ENCODE peak calls at places on chromosomes 16 and 17, in eight cellular contexts. S is astrocyte of the spinal cord; A is RWPE1; M is left lung; B is prostate gland; N is activated CD8-positive, alpha-beta T cell treated with anti-CD3 and anti-CD28 coated beads for 36 hours; Q is sigmoid colon; F is CD4-positive, alpha-beta T cell. X is an unnamed sample.

GRCh38 chr17:42760652-42761581 is at the start of gene RAMP2:
- DNase-seq in S (no peak), A (no peak), M (no peak), B (no peak), N (no peak), Q (peak), F (no peak), X (peak)

GRCh38 chr17:35087731-35088646 is 24.5 kb upstream of the RFFL start:
- DNase-seq in S (peak), A (no peak), M (peak), B (peak), N (peak), Q (peak), F (no peak), X (no peak)

GRCh38 chr17:62666061-62666800 is 38.8 kb downstream of the MRC2 start:
- DNase-seq in S (no peak), A (no peak), M (no peak), B (no peak), N (no peak), Q (no peak), F (no peak), X (no peak)

GRCh38 chr17:8285270-8286181 is 2.9 kb upstream of the RANGRF start:
- DNase-seq in S (no peak), A (no peak), M (no peak), B (no peak), N (no peak), Q (no peak), F (no peak), X (no peak)

GRCh38 chr17:20935740-20936139 is 107.1 kb downstream of the USP22 start:
- DNase-seq in S (peak), A (peak), M (no peak), B (no peak), N (no peak), Q (no peak), F (no peak), X (no peak)

GRCh38 chr16:4847774-4848587 is 700 bp downstream of the UBN1 start:
- DNase-seq in S (peak), A (peak), M (peak), B (peak), N (peak), Q (peak), F (peak), X (peak)

GRCh38 chr16:72990571-72990970 is 57.4 kb downstream of the ZFHX3 start:
- DNase-seq in S (no peak), A (no peak), M (no peak), B (no peak), N (no peak), Q (no peak), F (no peak), X (no peak)

GRCh38 chr17:19366637-19366972 is 4.1 kb upstream of the B9D1 start:
- DNase-seq in S (no peak), A (no peak), M (peak), B (no peak), N (no peak), Q (peak), F (no peak), X (no peak)

GRCh38 chr17:4900231-4901107 is 1.1 kb downstream of the C17orf107 start:
- DNase-seq in S (no peak), A (no peak), M (peak), B (no peak), N (peak), Q (no peak), F (peak), X (no peak)

GRCh38 chr17:73750975-73751374 is 106.7 kb upstream of the SDK2 start:
- DNase-seq in S (no peak), A (no peak), M (no peak), B (no peak), N (no peak), Q (no peak), F (no peak), X (no peak)

GRCh38 chr17:7262192-7263070 is at the start of gene CLDN7:
- DNase-seq in S (no peak), A (peak), M (peak), B (peak), N (no peak), Q (no peak), F (no peak), X (no peak)

GRCh38 chr16:85943702-85944101 is 44.7 kb downstream of the IRF8 start:
- DNase-seq in S (no peak), A (no peak), M (no peak), B (no peak), N (no peak), Q (no peak), F (no peak), X (no peak)

GRCh38 chr17:69757794-69758430 is 317.1 kb upstream of the KCNJ16 start:
- DNase-seq in S (peak), A (peak), M (no peak), B (no peak), N (no peak), Q (no peak), F (no peak), X (no peak)

GRCh38 chr17:82863941-82864720 is 24.3 kb upstream of the ZNF750 start:
- DNase-seq in S (peak), A (no peak), M (peak), B (no peak), N (peak), Q (no peak), F (peak), X (no peak)

GRCh38 chr17:57326764-57327163 is 70.4 kb downstream of the MSI2 start:
- DNase-seq in S (no peak), A (no peak), M (no peak), B (no peak), N (no peak), Q (no peak), F (no peak), X (no peak)

GRCh38 chr16:66041907-66042306 is 324.6 kb upstream of the CDH5 start:
- DNase-seq in S (no peak), A (no peak), M (no peak), B (no peak), N (no peak), Q (no peak), F (no peak), X (no peak)

GRCh38 chr17:35095741-35096140 is 23.9 kb downstream of the RAD51D start:
- DNase-seq in S (no peak), A (no peak), M (no peak), B (no peak), N (no peak), Q (no peak), F (no peak), X (no peak)

GRCh38 chr17:43905985-43906852 is 1.1 kb downstream of the MPP2 start:
- DNase-seq in S (peak), A (no peak), M (peak), B (no peak), N (peak), Q (peak), F (peak), X (peak)

GRCh38 chr16:83887088-83887487 is 11.8 kb upstream of the MLYCD start:
- DNase-seq in S (no peak), A (peak), M (no peak), B (no peak), N (no peak), Q (no peak), F (no peak), X (no peak)

GRCh38 chr17:79562806-79563141 is 48.1 kb downstream of the RBFOX3 start:
- DNase-seq in S (no peak), A (no peak), M (no peak), B (no peak), N (no peak), Q (peak), F (no peak), X (no peak)

GRCh38 chr16:17445421-17445820 is 25.3 kb downstream of the XYLT1 start:
- DNase-seq in S (no peak), A (no peak), M (no peak), B (no peak), N (no peak), Q (no peak), F (no peak), X (no peak)

GRCh38 chr16:67305216-67306071 is 21.1 kb downstream of the KCTD19 start:
- DNase-seq in S (no peak), A (no peak), M (no peak), B (no peak), N (no peak), Q (no peak), F (no peak), X (no peak)
- TF ChIP-seq CTCF in S (no peak), A (no peak), M (no peak), B (no peak), N (no peak), Q (no peak), F (no peak), X (no peak)

GRCh38 chr16:23290189-23291062 is 11.7 kb upstream of the SCNN1B start:
- DNase-seq in S (no peak), A (no peak), M (no peak), B (no peak), N (no peak), Q (peak), F (no peak), X (no peak)
- TF ChIP-seq CTCF in S (no peak), A (no peak), M (no peak), B (no peak), N (no peak), Q (no peak), F (no peak), X (no peak)

GRCh38 chr16:48538746-48539484 is 71.1 kb downstream of the N4BP1 start:
- DNase-seq in S (no peak), A (no peak), M (peak), B (no peak), N (no peak), Q (peak), F (no peak), X (no peak)
- TF ChIP-seq CTCF in S (peak), A (no peak), M (no peak), B (no peak), N (no peak), Q (no peak), F (no peak), X (no peak)

DNA sequence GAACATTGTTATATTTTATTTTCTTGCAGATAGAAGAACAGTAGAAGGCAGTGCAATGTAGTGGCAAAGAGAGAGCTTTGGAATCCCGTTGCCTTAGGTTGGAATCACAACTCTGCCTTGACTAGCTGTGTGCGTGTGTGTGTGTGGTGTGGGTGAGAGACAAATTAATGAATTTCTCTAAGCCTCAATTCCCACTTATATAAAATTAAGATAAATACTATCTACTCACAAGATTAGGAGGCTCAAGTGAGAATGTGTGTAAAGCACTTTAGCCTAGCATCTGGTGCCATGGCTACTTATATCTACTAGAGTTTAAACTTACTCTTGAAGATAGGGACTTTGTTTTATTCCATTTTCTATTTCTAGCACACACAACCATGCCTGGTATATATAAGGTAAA is 12.8 kb downstream of the CPD start:
- DNase-seq in S (no peak), A (no peak), M (no peak), B (no peak), N (no peak), Q (no peak), F (no peak), X (no peak)
- TF ChIP-seq CTCF in S (no peak), A (no peak), M (no peak), B (no peak), N (no peak), Q (no peak), F (no peak), X (no peak)

GRCh38 chr17:49514374-49514738 is 19.3 kb downstream of the NGFR start:
- DNase-seq in S (no peak), A (no peak), M (peak), B (no peak), N (no peak), Q (no peak), F (no peak), X (no peak)
- TF ChIP-seq CTCF in S (peak), A (no peak), M (no peak), B (no peak), N (no peak), Q (no peak), F (no peak), X (no peak)

DNA sequence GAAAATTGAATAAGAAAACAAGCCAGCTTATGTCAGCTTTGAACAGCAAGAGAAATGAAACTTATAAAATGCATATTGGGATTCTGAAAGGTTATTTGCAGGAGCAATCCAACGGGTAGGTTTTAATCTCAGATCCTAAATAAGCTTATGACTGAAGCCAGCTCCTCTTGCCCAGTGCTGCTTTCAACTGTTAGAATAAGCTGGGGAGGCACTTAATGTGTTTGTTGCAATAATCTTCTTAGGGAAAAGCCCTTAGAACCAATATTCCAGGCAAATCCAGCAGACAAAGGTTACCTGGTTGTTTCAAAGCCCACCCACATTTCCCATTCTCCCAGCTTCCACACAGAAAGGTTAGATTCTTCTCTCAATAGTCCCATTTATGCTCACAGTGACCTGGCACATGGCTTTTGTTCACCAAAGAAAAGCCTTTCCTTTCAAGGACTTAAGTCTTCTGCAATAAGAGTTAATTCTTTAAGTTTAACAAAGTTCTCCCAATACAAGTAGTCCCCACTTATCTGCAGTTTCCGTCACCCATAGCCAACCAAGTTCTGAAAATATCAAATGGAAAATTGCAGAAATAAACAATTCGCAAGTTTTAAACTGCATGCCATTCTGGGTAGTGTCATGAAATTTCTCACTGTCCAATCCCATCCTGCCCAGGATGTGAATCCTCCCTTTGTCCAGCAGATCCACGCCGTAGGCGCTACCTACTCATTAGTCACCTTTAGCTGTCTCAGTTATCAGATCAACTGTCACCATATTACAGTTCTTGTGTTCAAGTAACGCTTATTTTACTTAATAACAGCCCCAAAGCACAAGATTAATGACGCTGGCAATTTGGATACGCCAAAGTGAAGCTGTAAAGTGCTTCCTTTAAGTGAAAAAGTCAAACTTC is 5.9 kb downstream of the TEX2 start:
- DNase-seq in S (no peak), A (peak), M (no peak), B (no peak), N (no peak), Q (no peak), F (no peak), X (no peak)
- TF ChIP-seq CTCF in S (no peak), A (no peak), M (no peak), B (no peak), N (no peak), Q (no peak), F (no peak), X (no peak)

GRCh38 chr17:45264430-45264829 is 2.5 kb upstream of the SPATA32 start:
- DNase-seq in S (no peak), A (no peak), M (no peak), B (no peak), N (no peak), Q (no peak), F (no peak), X (no peak)

GRCh38 chr17:45264988-45265387 is 3.1 kb upstream of the SPATA32 start:
- DNase-seq in S (no peak), A (no peak), M (peak), B (no peak), N (no peak), Q (no peak), F (no peak), X (no peak)

GRCh38 chr17:45261577-45262515 is at the start of gene SPATA32:
- DNase-seq in S (no peak), A (no peak), M (peak), B (peak), N (peak), Q (peak), F (peak), X (no peak)

GRCh38 chr17:45263477-45263860 is 1.6 kb upstream of the SPATA32 start:
- DNase-seq in S (no peak), A (no peak), M (no peak), B (no peak), N (no peak), Q (no peak), F (no peak), X (no peak)

DNA sequence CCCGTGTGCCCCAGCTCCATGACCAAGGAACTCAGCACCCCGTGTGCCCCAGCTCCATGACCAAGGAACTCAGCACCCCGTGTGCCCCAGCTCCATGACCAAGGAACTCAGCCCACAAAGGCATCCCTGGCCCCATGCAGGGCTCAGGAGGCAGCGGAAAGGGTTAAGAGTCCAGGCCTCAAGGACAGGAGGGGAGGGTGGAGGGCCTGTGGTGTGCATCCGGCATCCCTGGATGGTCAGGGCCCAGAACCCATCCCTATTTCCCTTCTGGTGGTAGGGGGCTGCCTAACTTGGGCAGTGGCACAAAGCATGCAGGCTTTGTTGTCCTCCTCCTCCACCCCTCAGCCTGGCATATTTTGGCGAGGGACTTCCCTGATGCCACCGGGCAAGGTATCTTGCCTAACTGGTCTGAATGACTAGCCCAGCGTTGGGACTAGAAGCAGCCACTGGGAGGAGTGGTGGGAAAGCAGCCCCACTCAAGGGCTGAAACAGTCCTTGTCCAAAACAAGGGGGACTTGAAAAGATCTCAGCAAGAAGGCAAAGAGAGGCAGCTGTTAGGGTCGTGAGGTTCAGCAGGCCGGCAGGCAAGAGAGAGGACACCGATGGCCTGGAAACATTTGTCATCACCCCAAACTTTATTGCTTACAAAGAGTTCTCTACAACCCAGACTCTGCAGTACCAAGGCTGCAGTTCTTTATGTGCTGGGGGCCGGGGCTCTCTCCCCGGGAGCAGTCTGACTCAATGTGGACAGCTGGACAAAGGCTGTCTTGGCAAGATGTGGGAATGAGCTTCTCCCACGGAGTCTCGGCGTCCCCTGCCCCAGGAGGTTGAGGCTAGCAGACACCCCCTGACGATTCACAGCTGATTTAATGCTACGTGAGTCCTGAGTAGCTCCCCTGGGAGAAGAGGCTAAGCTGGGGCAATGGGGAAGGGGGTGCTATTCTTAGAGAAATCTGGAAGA is 902 bp upstream of the SPATA32 start:
- DNase-seq in S (peak), A (no peak), M (no peak), B (peak), N (no peak), Q (peak), F (no peak), X (no peak)
- TF ChIP-seq CTCF in S (peak), A (no peak), M (no peak), B (peak), N (no peak), Q (no peak), F (no peak), X (no peak)

X was measured in omental fat pad.